ENCODE peak calls at places on chromosomes 2 and 18, in ten cellular contexts. One of them, this sample, is unnamed. For H3K4me1, the result is how much of the 10 kb centered on the place peaks cover.

GRCh38 chr18:69947361-69948106 is at the start of gene CD226:
- DNase-seq in heart left ventricle: no peak
- DNase-seq in K562: no peak
- DNase-seq in vagina: no peak
- DNase-seq in SK-N-SH: no peak
- DNase-seq in A673: peak
- DNase-seq in left ventricle myocardium inferior: no peak
- DNase-seq in fibroblast of lung: no peak
- DNase-seq in OCI-LY7: no peak
- DNase-seq in cardiac muscle cell: no peak
- DNase-seq in this sample: no peak

GRCh38 chr2:109481196-109481555 is 132.6 kb downstream of the SEPTIN10 start:
- DNase-seq in heart left ventricle: no peak
- DNase-seq in K562: no peak
- DNase-seq in vagina: no peak
- DNase-seq in SK-N-SH: no peak
- DNase-seq in A673: no peak
- DNase-seq in left ventricle myocardium inferior: no peak
- DNase-seq in fibroblast of lung: no peak
- DNase-seq in OCI-LY7: no peak
- DNase-seq in cardiac muscle cell: no peak
- DNase-seq in this sample: no peak

GRCh38 chr18:80192653-80193385 is 54.5 kb downstream of the PARD6G start:
- DNase-seq in heart left ventricle: no peak
- DNase-seq in K562: no peak
- DNase-seq in vagina: peak
- DNase-seq in SK-N-SH: no peak
- DNase-seq in A673: no peak
- DNase-seq in left ventricle myocardium inferior: no peak
- DNase-seq in fibroblast of lung: no peak
- DNase-seq in OCI-LY7: no peak
- DNase-seq in cardiac muscle cell: no peak
- DNase-seq in this sample: no peak

GRCh38 chr18:9631814-9632496 is 17.6 kb upstream of the PPP4R1 start:
- DNase-seq in heart left ventricle: no peak
- DNase-seq in K562: no peak
- DNase-seq in vagina: no peak
- DNase-seq in SK-N-SH: no peak
- DNase-seq in A673: peak
- DNase-seq in left ventricle myocardium inferior: no peak
- DNase-seq in fibroblast of lung: peak
- DNase-seq in OCI-LY7: no peak
- DNase-seq in cardiac muscle cell: no peak
- DNase-seq in this sample: peak

GRCh38 chr18:77056399-77057015 is 76.1 kb downstream of the MBP start:
- DNase-seq in heart left ventricle: peak
- DNase-seq in K562: no peak
- DNase-seq in vagina: no peak
- DNase-seq in SK-N-SH: no peak
- DNase-seq in A673: no peak
- DNase-seq in left ventricle myocardium inferior: no peak
- DNase-seq in fibroblast of lung: no peak
- DNase-seq in OCI-LY7: no peak
- DNase-seq in cardiac muscle cell: no peak
- DNase-seq in this sample: no peak

GRCh38 chr18:22302152-22302551 is 115.6 kb downstream of the CTAGE1 start:
- DNase-seq in heart left ventricle: no peak
- DNase-seq in K562: no peak
- DNase-seq in vagina: no peak
- DNase-seq in SK-N-SH: no peak
- DNase-seq in A673: no peak
- DNase-seq in left ventricle myocardium inferior: no peak
- DNase-seq in fibroblast of lung: no peak
- DNase-seq in OCI-LY7: no peak
- DNase-seq in cardiac muscle cell: no peak
- DNase-seq in this sample: no peak

GRCh38 chr2:152861349-152861942 is 143.0 kb downstream of the ARL6IP6 start:
- DNase-seq in heart left ventricle: no peak
- DNase-seq in K562: peak
- DNase-seq in vagina: no peak
- DNase-seq in SK-N-SH: peak
- DNase-seq in A673: peak
- DNase-seq in left ventricle myocardium inferior: no peak
- DNase-seq in fibroblast of lung: peak
- DNase-seq in OCI-LY7: peak
- DNase-seq in cardiac muscle cell: peak
- DNase-seq in this sample: no peak

GRCh38 chr18:3426074-3426473 is 23.9 kb upstream of the TGIF1 start:
- DNase-seq in heart left ventricle: no peak
- DNase-seq in K562: no peak
- DNase-seq in vagina: no peak
- DNase-seq in SK-N-SH: no peak
- DNase-seq in A673: no peak
- DNase-seq in left ventricle myocardium inferior: no peak
- DNase-seq in fibroblast of lung: no peak
- DNase-seq in OCI-LY7: no peak
- DNase-seq in cardiac muscle cell: no peak
- DNase-seq in this sample: no peak

GRCh38 chr2:151880586-151880985 is 52.4 kb upstream of the ARL5A start:
- DNase-seq in heart left ventricle: no peak
- DNase-seq in K562: no peak
- DNase-seq in vagina: no peak
- DNase-seq in SK-N-SH: no peak
- DNase-seq in A673: no peak
- DNase-seq in left ventricle myocardium inferior: no peak
- DNase-seq in fibroblast of lung: no peak
- DNase-seq in OCI-LY7: no peak
- DNase-seq in cardiac muscle cell: no peak
- DNase-seq in this sample: no peak

GRCh38 chr2:233228414-233228813 is 23.1 kb upstream of the ATG16L1 start:
- DNase-seq in heart left ventricle: no peak
- DNase-seq in K562: no peak
- DNase-seq in vagina: no peak
- DNase-seq in SK-N-SH: no peak
- DNase-seq in A673: no peak
- DNase-seq in left ventricle myocardium inferior: no peak
- DNase-seq in fibroblast of lung: no peak
- DNase-seq in OCI-LY7: no peak
- DNase-seq in cardiac muscle cell: no peak
- DNase-seq in this sample: no peak

GRCh38 chr2:181174880-181175590 is 194.6 kb downstream of the UBE2E3 start:
- DNase-seq in heart left ventricle: no peak
- DNase-seq in K562: no peak
- DNase-seq in vagina: no peak
- DNase-seq in SK-N-SH: no peak
- DNase-seq in A673: no peak
- DNase-seq in left ventricle myocardium inferior: no peak
- DNase-seq in fibroblast of lung: peak
- DNase-seq in OCI-LY7: no peak
- DNase-seq in cardiac muscle cell: no peak
- DNase-seq in this sample: peak

GRCh38 chr18:62420151-62420512 is 95.0 kb downstream of the TNFRSF11A start:
- DNase-seq in heart left ventricle: no peak
- DNase-seq in K562: peak
- DNase-seq in vagina: no peak
- DNase-seq in SK-N-SH: no peak
- DNase-seq in A673: no peak
- DNase-seq in left ventricle myocardium inferior: no peak
- DNase-seq in fibroblast of lung: peak
- DNase-seq in OCI-LY7: no peak
- DNase-seq in cardiac muscle cell: no peak
- DNase-seq in this sample: peak

GRCh38 chr2:212548459-212548815 is 9.8 kb upstream of the ERBB4 start:
- DNase-seq in heart left ventricle: no peak
- DNase-seq in K562: no peak
- DNase-seq in vagina: no peak
- DNase-seq in SK-N-SH: peak
- DNase-seq in A673: peak
- DNase-seq in left ventricle myocardium inferior: no peak
- DNase-seq in fibroblast of lung: peak
- DNase-seq in OCI-LY7: no peak
- DNase-seq in cardiac muscle cell: peak
- DNase-seq in this sample: no peak
- TF ChIP-seq CTCF in heart left ventricle: peak
- TF ChIP-seq CTCF in K562: no peak
- TF ChIP-seq CTCF in vagina: no peak
- TF ChIP-seq CTCF in SK-N-SH: peak
- TF ChIP-seq CTCF in A673: peak
- TF ChIP-seq CTCF in left ventricle myocardium inferior: peak
- TF ChIP-seq CTCF in fibroblast of lung: peak
- TF ChIP-seq CTCF in OCI-LY7: peak
- TF ChIP-seq CTCF in cardiac muscle cell: peak
- TF ChIP-seq CTCF in this sample: peak

DNA sequence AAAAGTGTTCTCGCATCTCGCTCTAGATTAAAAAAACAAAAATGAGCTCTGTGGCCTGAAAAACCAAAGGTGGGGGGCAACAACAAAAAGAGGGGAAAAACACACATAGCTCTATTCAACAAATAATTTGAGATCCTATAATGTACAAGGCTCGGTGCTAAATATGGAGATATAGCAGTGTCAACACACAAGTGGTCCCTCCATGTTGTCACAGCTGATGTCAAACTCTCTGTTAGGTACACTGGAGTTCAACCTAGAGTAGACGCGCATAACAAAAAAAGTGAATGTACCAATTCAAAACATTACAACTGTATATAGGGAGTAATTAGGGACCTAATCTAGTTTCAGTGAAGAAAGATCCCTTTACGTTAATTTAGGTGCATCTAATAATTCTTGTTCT is 5.9 kb downstream of the NCL start:
- DNase-seq in heart left ventricle: no peak
- DNase-seq in K562: no peak
- DNase-seq in vagina: no peak
- DNase-seq in SK-N-SH: no peak
- DNase-seq in A673: no peak
- DNase-seq in left ventricle myocardium inferior: no peak
- DNase-seq in fibroblast of lung: no peak
- DNase-seq in OCI-LY7: no peak
- DNase-seq in cardiac muscle cell: no peak
- DNase-seq in this sample: no peak
- H3K4me1 ChIP-seq in heart left ventricle: under half
- H3K4me1 ChIP-seq in K562: under half
- H3K4me1 ChIP-seq in vagina: under half
- H3K4me1 ChIP-seq in SK-N-SH: under half
- H3K4me1 ChIP-seq in A673: under half
- H3K4me1 ChIP-seq in left ventricle myocardium inferior: under half
- H3K4me1 ChIP-seq in fibroblast of lung: under half
- H3K4me1 ChIP-seq in OCI-LY7: under half
- H3K4me1 ChIP-seq in cardiac muscle cell: under half
- H3K4me1 ChIP-seq in this sample: under half

GRCh38 chr2:20530520-20530919 is 83.6 kb downstream of the RHOB start:
- DNase-seq in heart left ventricle: no peak
- DNase-seq in K562: no peak
- DNase-seq in vagina: no peak
- DNase-seq in SK-N-SH: no peak
- DNase-seq in A673: no peak
- DNase-seq in left ventricle myocardium inferior: no peak
- DNase-seq in fibroblast of lung: no peak
- DNase-seq in OCI-LY7: no peak
- DNase-seq in cardiac muscle cell: no peak
- DNase-seq in this sample: no peak

GRCh38 chr2:20531633-20532262 is 84.9 kb downstream of the RHOB start:
- DNase-seq in heart left ventricle: no peak
- DNase-seq in K562: no peak
- DNase-seq in vagina: no peak
- DNase-seq in SK-N-SH: no peak
- DNase-seq in A673: no peak
- DNase-seq in left ventricle myocardium inferior: no peak
- DNase-seq in fibroblast of lung: no peak
- DNase-seq in OCI-LY7: no peak
- DNase-seq in cardiac muscle cell: no peak
- DNase-seq in this sample: no peak

GRCh38 chr2:20533993-20534591 is 87.2 kb downstream of the RHOB start:
- DNase-seq in heart left ventricle: no peak
- DNase-seq in K562: no peak
- DNase-seq in vagina: no peak
- DNase-seq in SK-N-SH: no peak
- DNase-seq in A673: no peak
- DNase-seq in left ventricle myocardium inferior: no peak
- DNase-seq in fibroblast of lung: no peak
- DNase-seq in OCI-LY7: no peak
- DNase-seq in cardiac muscle cell: no peak
- DNase-seq in this sample: no peak

GRCh38 chr2:20534913-20535801 is 88.3 kb downstream of the RHOB start:
- DNase-seq in heart left ventricle: peak
- DNase-seq in K562: no peak
- DNase-seq in vagina: no peak
- DNase-seq in SK-N-SH: no peak
- DNase-seq in A673: no peak
- DNase-seq in left ventricle myocardium inferior: peak
- DNase-seq in fibroblast of lung: no peak
- DNase-seq in OCI-LY7: no peak
- DNase-seq in cardiac muscle cell: no peak
- DNase-seq in this sample: no peak

GRCh38 chr2:20532634-20533437 is 86.0 kb downstream of the RHOB start:
- DNase-seq in heart left ventricle: no peak
- DNase-seq in K562: no peak
- DNase-seq in vagina: no peak
- DNase-seq in SK-N-SH: no peak
- DNase-seq in A673: no peak
- DNase-seq in left ventricle myocardium inferior: no peak
- DNase-seq in fibroblast of lung: no peak
- DNase-seq in OCI-LY7: no peak
- DNase-seq in cardiac muscle cell: no peak
- DNase-seq in this sample: no peak
- H3K27ac ChIP-seq in heart left ventricle: no peak
- H3K27ac ChIP-seq in K562: no peak
- H3K27ac ChIP-seq in vagina: no peak
- H3K27ac ChIP-seq in SK-N-SH: no peak
- H3K27ac ChIP-seq in A673: no peak
- H3K27ac ChIP-seq in left ventricle myocardium inferior: peak
- H3K27ac ChIP-seq in fibroblast of lung: no peak
- H3K27ac ChIP-seq in OCI-LY7: no peak
- H3K27ac ChIP-seq in cardiac muscle cell: no peak
- H3K27ac ChIP-seq in this sample: no peak

GRCh38 chr18:26843760-26844159 is 21.7 kb downstream of the AQP4 start:
- DNase-seq in heart left ventricle: no peak
- DNase-seq in K562: no peak
- DNase-seq in vagina: no peak
- DNase-seq in SK-N-SH: no peak
- DNase-seq in A673: no peak
- DNase-seq in left ventricle myocardium inferior: no peak
- DNase-seq in fibroblast of lung: no peak
- DNase-seq in OCI-LY7: no peak
- DNase-seq in cardiac muscle cell: no peak
- DNase-seq in this sample: no peak

GRCh38 chr18:26839609-26840008 is 25.9 kb downstream of the AQP4 start:
- DNase-seq in heart left ventricle: no peak
- DNase-seq in K562: no peak
- DNase-seq in vagina: no peak
- DNase-seq in SK-N-SH: no peak
- DNase-seq in A673: no peak
- DNase-seq in left ventricle myocardium inferior: no peak
- DNase-seq in fibroblast of lung: no peak
- DNase-seq in OCI-LY7: no peak
- DNase-seq in cardiac muscle cell: no peak
- DNase-seq in this sample: no peak

DNA sequence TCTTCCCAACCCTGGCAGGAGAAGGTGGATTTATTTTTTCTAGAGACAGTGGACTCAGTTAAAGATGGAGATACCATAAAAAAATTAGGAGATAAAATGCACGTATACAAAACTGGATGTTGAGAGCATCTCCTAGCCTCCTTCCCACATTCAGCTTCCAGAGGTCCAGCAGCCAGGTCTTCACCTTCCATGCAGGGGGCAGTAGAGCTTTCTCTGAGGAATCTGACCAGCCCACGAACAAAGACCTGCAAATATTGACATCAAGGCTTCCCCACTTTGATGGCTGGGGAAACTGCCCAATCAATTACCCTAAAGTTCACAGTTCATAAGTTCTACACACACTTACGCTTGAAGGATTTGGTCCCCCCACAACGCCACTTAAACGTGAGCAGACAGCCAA is 24.5 kb downstream of the AQP4 start:
- DNase-seq in heart left ventricle: no peak
- DNase-seq in K562: no peak
- DNase-seq in vagina: no peak
- DNase-seq in SK-N-SH: no peak
- DNase-seq in A673: no peak
- DNase-seq in left ventricle myocardium inferior: no peak
- DNase-seq in fibroblast of lung: no peak
- DNase-seq in OCI-LY7: no peak
- DNase-seq in cardiac muscle cell: no peak
- DNase-seq in this sample: no peak
- TF ChIP-seq CTCF in heart left ventricle: no peak
- TF ChIP-seq CTCF in K562: no peak
- TF ChIP-seq CTCF in vagina: no peak
- TF ChIP-seq CTCF in SK-N-SH: no peak
- TF ChIP-seq CTCF in A673: no peak
- TF ChIP-seq CTCF in left ventricle myocardium inferior: peak
- TF ChIP-seq CTCF in fibroblast of lung: no peak
- TF ChIP-seq CTCF in OCI-LY7: no peak
- TF ChIP-seq CTCF in cardiac muscle cell: no peak
- TF ChIP-seq CTCF in this sample: no peak